ENCODE peak calls at places on chromosome 1, in eight cellular contexts. J, Q, H, W, D, M, O and E are unnamed samples.

GRCh38 chr1:212288614-212289013 is 3.4 kb downstream of the PPP2R5A start:
- DNase-seq in M (no peak), D (peak; percentile 59), H (peak; percentile 82), J (no peak), Q (no peak), O (no peak), W (no peak), E (no peak)

GRCh38 chr1:224507771-224508523 is 73.3 kb upstream of the WDR26 start:
- DNase-seq in H (no peak), M (no peak), J (no peak), W (no peak), D (no peak), Q (no peak), O (no peak), E (no peak)

GRCh38 chr1:94063379-94063778 is 57.6 kb downstream of the ABCA4 start:
- DNase-seq in D (peak; percentile 88), M (no peak), W (peak; percentile 52), Q (no peak), H (peak; percentile 57), J (peak; percentile 45), O (peak; percentile 69), E (peak; percentile 71)

GRCh38 chr1:6239950-6240768 is 3.8 kb upstream of the HES3 start:
- DNase-seq in Q (no peak), J (no peak), H (no peak), W (peak; percentile 92), M (no peak), D (peak; percentile 48), O (peak; percentile 72), E (no peak)

GRCh38 chr1:108780937-108781574 is 34.6 kb downstream of the STXBP3 start:
- DNase-seq in W (no peak), J (no peak), D (no peak), H (no peak), M (no peak), O (no peak), Q (no peak), E (no peak)

GRCh38 chr1:226762988-226763740 is 24.1 kb upstream of the ITPKB start:
- DNase-seq in J (no peak), Q (no peak), M (no peak), H (no peak), D (no peak), W (no peak), O (peak; percentile 53), E (no peak)

GRCh38 chr1:64967381-64967780 is 1.0 kb upstream of the JAK1 start:
- DNase-seq in O (no peak), Q (no peak), W (peak; percentile 16), D (no peak), J (no peak), H (no peak), M (no peak), E (no peak)

GRCh38 chr1:82494117-82494516 is 693.4 kb downstream of the ADGRL2 start:
- DNase-seq in H (no peak), D (no peak), M (no peak), Q (no peak), W (no peak), O (no peak), J (no peak), E (no peak)

GRCh38 chr1:3539707-3540425 is 71.4 kb downstream of the MEGF6 start:
- DNase-seq in J (no peak), W (no peak), D (peak; percentile 33), H (peak; percentile 74), O (no peak), M (no peak), Q (no peak), E (no peak)

GRCh38 chr1:164561007-164561406 is 2.0 kb downstream of the PBX1 start:
- DNase-seq in D (no peak), Q (no peak), J (no peak), H (peak; percentile 22), O (no peak), W (no peak), M (no peak), E (no peak)

GRCh38 chr1:213244664-213245091 is 193.6 kb downstream of the RPS6KC1 start:
- DNase-seq in D (peak; percentile 76), W (peak; percentile 68), J (no peak), H (peak; percentile 35), M (no peak), O (peak; percentile 53), Q (no peak), E (no peak)

GRCh38 chr1:56535949-56536348 is 43.4 kb downstream of the PLPP3 start:
- DNase-seq in D (no peak), J (no peak), H (no peak), Q (no peak), O (no peak), M (no peak), W (no peak), E (no peak)

GRCh38 chr1:235074335-235075120 is 54.1 kb downstream of the TOMM20 start:
- DNase-seq in D (peak; percentile 49), J (no peak), W (peak; percentile 70), O (no peak), H (peak; percentile 84), Q (no peak), M (no peak), E (no peak)

GRCh38 chr1:235076504-235077162 is 52.0 kb downstream of the TOMM20 start:
- DNase-seq in Q (no peak), D (no peak), O (no peak), J (no peak), H (no peak), M (no peak), W (no peak), E (no peak)

GRCh38 chr1:235075955-235076308 is 52.7 kb downstream of the TOMM20 start:
- DNase-seq in O (no peak), W (no peak), Q (no peak), H (no peak), M (no peak), J (no peak), D (no peak), E (no peak)

GRCh38 chr1:235073968-235074334 is 54.7 kb downstream of the TOMM20 start:
- DNase-seq in D (no peak), O (no peak), J (no peak), M (peak; percentile 81), Q (peak; percentile 83), W (no peak), H (no peak), E (no peak)

GRCh38 chr1:235075121-235075954 is 53.3 kb downstream of the TOMM20 start:
- DNase-seq in O (no peak), J (no peak), W (no peak), M (peak; percentile 88), Q (peak; percentile 87), H (peak; percentile 97), D (peak; percentile 85), E (peak; percentile 89)
- H3K4me3 ChIP-seq in O (no peak overlapping the region), J (peak overlapping the region; percentile 23), W (no peak overlapping the region), M (peak overlapping the region; percentile 7), Q (no peak overlapping the region), H (no peak overlapping the region), D (no peak overlapping the region), E (peak overlapping the region; percentile 27)

GRCh38 chr1:15701784-15702183 is 17.7 kb downstream of the PLEKHM2 start:
- DNase-seq in W (no peak), D (no peak), Q (no peak), M (no peak), O (no peak), H (no peak), J (no peak), E (no peak)

GRCh38 chr1:15703562-15703961 is 19.4 kb downstream of the PLEKHM2 start:
- DNase-seq in W (no peak), H (peak; percentile 95), O (peak; percentile 53), D (peak; percentile 93), J (no peak), M (peak; percentile 80), Q (peak; percentile 81), E (peak; percentile 92)

GRCh38 chr1:15705184-15705566 is 21.1 kb downstream of the PLEKHM2 start:
- DNase-seq in J (no peak), O (no peak), Q (no peak), D (no peak), W (no peak), M (no peak), H (no peak), E (no peak)

GRCh38 chr1:15704526-15705183 is 20.5 kb downstream of the PLEKHM2 start:
- DNase-seq in M (no peak), Q (peak; percentile 45), H (peak; percentile 35), W (no peak), O (no peak), J (no peak), D (no peak), E (no peak)

DNA sequence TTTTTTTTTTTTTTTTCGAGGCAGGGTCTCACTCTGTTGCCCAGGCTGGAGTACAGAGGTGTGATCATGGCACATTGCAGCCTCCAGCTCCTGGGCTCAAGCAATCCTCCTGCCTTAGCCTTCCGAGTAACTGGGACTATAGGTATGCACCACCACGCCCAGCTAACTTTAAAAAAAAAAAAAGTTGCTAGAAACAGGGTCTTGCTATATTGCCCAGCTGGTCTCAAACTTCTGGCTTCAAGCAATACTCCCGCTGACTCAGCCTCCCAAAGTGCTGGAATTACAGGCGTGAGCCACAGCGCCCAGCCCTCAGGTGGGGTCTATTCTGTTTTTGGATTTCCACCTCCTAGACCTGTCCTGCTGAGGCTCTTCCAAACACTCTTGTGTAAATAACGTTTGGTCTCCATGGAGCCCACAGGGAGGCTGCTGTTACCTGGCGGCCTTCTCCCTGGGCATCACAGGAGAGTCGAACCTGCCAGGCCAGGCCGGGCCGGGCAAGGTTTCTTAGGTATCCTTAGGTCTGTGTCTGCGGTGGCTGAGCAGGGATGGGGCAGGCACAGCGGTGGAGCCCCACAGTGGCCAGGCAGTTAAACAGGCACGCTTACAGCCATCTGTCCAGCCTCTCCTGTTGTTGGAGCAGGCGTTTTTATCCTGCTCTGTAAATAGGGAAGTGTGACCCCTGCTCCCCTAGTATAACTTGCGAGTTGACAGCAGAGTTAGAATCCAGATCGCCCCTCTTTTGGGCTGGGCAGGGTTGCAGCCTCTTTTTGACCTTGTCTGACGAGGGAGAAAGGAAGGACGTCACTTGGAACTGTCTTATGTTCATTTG is 18.8 kb downstream of the PLEKHM2 start:
- DNase-seq in M (no peak), H (no peak), O (peak; percentile 77), J (no peak), W (no peak), D (peak; percentile 39), Q (no peak), E (no peak)
- TF ChIP-seq CTCF in M (peak; percentile 30), H (peak; percentile 34), O (peak; percentile 56), J (no peak), W (peak; percentile 11), D (peak; percentile 43), Q (no peak), E (no peak)

DNA sequence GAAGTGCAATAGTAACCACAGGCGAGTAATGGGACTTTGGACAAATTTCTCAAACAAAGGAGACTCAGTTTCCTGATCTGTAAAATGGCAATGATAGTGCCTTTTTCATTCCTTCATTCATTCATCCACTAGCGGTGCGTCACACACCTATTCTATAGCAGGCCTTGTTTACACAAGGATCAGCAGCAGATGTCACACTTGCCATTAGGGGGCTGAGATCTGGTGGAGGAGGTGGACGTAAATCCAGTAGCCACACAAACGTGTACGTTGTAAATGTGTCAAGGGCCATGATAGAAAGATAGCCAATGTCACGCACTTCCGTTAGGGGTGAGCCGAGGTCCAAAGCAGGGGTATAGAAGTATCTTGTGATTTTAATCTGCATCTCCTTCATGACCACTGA is 34.2 kb downstream of the SERINC2 start:
- DNase-seq in M (no peak), J (no peak), W (no peak), O (no peak), Q (no peak), H (no peak), D (no peak), E (no peak)
- H3K27ac ChIP-seq in M (no peak overlapping the region), J (no peak overlapping the region), W (no peak overlapping the region), O (no peak overlapping the region), Q (no peak overlapping the region), H (no peak overlapping the region), D (no peak overlapping the region), E (no peak overlapping the region)

GRCh38 chr1:28591708-28592313 is at the start of gene RAB42:
- DNase-seq in O (peak; percentile 78), M (peak; percentile 82), W (peak; percentile 73), H (peak; percentile 23), D (peak; percentile 50), Q (peak; percentile 83), J (no peak), E (no peak)
- H3K4me3 ChIP-seq in O (peak within 1 kb of the TSS; percentile 70), M (peak within 1 kb of the TSS; percentile 57), W (peak within 1 kb of the TSS; percentile 60), H (peak within 1 kb of the TSS; percentile 16), D (peak within 1 kb of the TSS; percentile 44), Q (peak within 1 kb of the TSS; percentile 44), J (peak within 1 kb of the TSS; percentile 65), E (peak within 1 kb of the TSS; percentile 81)